ENCODE peak calls at places on chromosomes 4 and X, in four cellular contexts. H is MM.1S, O is endothelial cell, I is cardiac fibroblast. S is an unnamed sample.
A peak's percentile ranks its signal among the peaks of the same experiment; 100 is the strongest.

GRCh38 chrX:9456250-9457074 is 8.4 kb upstream of the TBL1X start:
- DNase-seq in H (peak; percentile 41), O (no peak), I (no peak), S (no peak)

GRCh38 chr4:144787365-144788263 is 141.7 kb downstream of the HHIP start:
- DNase-seq in H (peak; percentile 60), O (no peak), I (peak; percentile 72), S (no peak)

GRCh38 chr4:39961311-39961877 is 16.3 kb downstream of the PDS5A start:
- DNase-seq in H (no peak), O (no peak), I (no peak), S (no peak)

GRCh38 chr4:77833158-77833724 is 14.1 kb upstream of the CNOT6L start:
- DNase-seq in H (no peak), O (no peak), I (no peak), S (no peak)

GRCh38 chr4:78601013-78601412 is 49.4 kb downstream of the ANXA3 start:
- DNase-seq in H (no peak), O (no peak), I (no peak), S (no peak)

GRCh38 chr4:139919513-139919912 is 234.5 kb downstream of the MAML3 start:
- DNase-seq in H (no peak), O (no peak), I (peak; percentile 77), S (no peak)

GRCh38 chr4:13626492-13627184 is 887 bp downstream of the BOD1L1 start:
- DNase-seq in H (no peak), O (no peak), I (peak; percentile 42), S (no peak)

GRCh38 chrX:136497556-136498048 is at the start of gene HTATSF1:
- DNase-seq in H (no peak), O (peak; percentile 3), I (no peak), S (peak; percentile 26)

GRCh38 chrX:8404958-8405357 is 59.7 kb upstream of the VCX3B start:
- DNase-seq in H (no peak), O (no peak), I (no peak), S (no peak)

GRCh38 chr4:155248002-155248896 is 39.8 kb downstream of the NPY2R start:
- DNase-seq in H (no peak), O (no peak), I (peak; percentile 5), S (no peak)

GRCh38 chr4:137993232-137993631 is 248.9 kb downstream of the SLC7A11 start:
- DNase-seq in H (no peak), O (no peak), I (no peak), S (no peak)

GRCh38 chr4:138724530-138724929 is 291.1 kb upstream of the NOCT start:
- DNase-seq in H (no peak), O (no peak), I (no peak), S (no peak)

GRCh38 chrX:43551590-43551989 is 104.5 kb upstream of the MAOA start:
- DNase-seq in H (no peak), O (no peak), I (peak; percentile 9), S (no peak)

GRCh38 chr4:46388860-46389259 is 1.1 kb downstream of the GABRA2 start:
- DNase-seq in H (no peak), O (no peak), I (no peak), S (no peak)

GRCh38 chr4:46387956-46388355 is 2.0 kb downstream of the GABRA2 start:
- DNase-seq in H (no peak), O (no peak), I (no peak), S (no peak)

GRCh38 chr4:46389301-46389761 is 597 bp downstream of the GABRA2 start:
- DNase-seq in H (no peak), O (no peak), I (peak; percentile 8), S (peak; percentile 45)

GRCh38 chr4:46385235-46385634 is 4.7 kb downstream of the GABRA2 start:
- DNase-seq in H (no peak), O (no peak), I (no peak), S (no peak)

GRCh38 chr4:46386570-46386969 is 3.4 kb downstream of the GABRA2 start:
- DNase-seq in H (no peak), O (no peak), I (no peak), S (peak; percentile 34)
- TF ChIP-seq CTCF in H (no peak), O (no peak), I (no peak), S (no peak)

DNA sequence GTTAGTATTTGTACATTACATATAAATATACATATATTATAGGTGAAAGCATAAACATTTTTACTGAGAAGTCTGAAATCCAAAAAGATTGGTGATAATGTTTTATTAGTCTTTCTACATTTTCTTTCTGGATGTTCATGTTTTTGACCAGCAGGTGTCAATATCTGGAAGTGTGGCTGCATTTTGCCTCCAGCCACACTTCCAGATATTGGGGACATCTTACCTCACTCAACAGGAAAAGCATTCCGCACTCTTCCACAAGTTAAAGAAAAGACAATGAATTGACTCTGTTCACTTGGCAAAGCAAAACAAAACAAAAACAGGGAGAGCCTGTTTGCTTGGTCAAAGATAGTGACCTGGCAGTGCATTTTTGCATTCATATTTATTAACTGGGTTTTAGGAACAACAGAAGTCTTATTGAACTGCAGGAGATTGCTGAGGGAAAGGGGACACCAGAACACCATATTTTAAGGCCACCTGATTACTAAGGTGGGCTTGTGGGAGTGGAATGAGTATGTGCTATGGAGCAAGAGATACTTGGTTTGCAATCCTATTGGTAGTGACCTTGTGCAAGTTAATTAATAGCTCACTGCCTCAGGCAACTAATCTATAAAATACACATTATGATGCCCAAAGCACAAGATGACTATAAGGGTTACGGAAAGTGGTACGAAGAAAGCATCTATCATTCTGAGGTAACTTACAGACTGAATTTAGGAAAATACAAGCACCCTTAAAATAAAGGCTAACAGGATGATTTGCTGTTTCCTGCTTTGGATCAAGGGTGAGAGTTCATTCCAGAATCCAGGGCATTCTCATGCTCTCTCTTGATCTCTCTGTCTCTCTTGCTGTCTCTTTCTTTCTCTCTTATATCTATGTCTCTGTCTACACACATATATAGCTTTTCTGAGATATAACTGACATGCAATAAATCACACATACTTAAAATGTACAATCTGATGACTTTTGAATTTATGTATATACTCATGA is 389.9 kb upstream of the EMCN start:
- DNase-seq in H (no peak), O (peak; percentile 7), I (peak; percentile 52), S (no peak)
- TF ChIP-seq CTCF in H (peak; percentile 43), O (peak; percentile 69), I (peak; percentile 51), S (peak; percentile 54)

GRCh38 chr4:44869985-44870384 is 143.6 kb upstream of the GNPDA2 start:
- DNase-seq in H (no peak), O (no peak), I (no peak), S (no peak)

GRCh38 chr4:44869222-44869882 is 143.0 kb upstream of the GNPDA2 start:
- DNase-seq in H (no peak), O (no peak), I (no peak), S (no peak)
- TF ChIP-seq CTCF in H (no peak), O (no peak), I (no peak), S (no peak)

DNA sequence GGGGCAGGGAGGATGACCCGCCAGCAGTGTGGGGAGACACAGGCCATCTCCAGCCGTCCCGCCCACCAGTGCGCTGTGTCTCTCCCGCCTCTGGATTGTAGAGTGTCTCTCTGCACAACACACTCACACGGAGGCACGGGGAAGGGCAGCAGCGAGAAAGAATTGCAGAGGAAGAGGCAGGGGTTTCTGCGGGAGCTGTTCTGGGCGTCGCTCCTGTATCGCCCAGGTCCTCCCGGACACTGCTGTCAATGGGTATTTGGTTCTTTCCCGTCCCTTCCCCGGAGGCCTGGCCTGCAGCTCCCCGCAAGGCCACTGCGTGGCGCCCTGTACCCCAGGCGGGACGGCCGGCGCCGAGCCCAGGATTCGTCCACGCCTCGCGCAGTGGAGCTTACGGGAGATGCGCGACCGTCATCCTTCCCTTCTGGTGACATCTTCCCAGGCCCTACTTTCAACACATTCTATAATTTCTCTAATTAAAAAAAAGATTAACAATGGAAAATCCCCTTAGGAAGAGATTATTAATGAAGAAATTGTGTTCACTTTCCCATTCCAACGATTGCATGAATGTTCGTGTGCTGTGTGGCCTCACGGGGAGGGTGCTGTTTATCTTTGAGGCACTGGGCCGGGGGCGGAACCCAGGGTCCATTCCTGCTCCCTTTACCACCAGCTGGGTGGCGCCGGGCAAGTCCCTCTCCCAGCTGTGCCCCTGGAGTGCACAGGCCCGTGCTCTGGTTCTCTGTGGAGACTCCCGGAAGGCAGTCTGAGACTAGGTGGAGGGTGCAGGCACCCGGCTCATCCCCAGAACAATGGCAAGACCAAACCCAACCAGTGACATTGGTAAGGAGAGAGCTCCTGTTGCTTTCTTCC is 95.7 kb downstream of the CPZ start:
- DNase-seq in H (peak; percentile 31), O (peak; percentile 88), I (peak; percentile 10), S (peak; percentile 91)
- TF ChIP-seq CTCF in H (peak; percentile 76), O (peak; percentile 81), I (peak; percentile 32), S (peak; percentile 91)

GRCh38 chr4:89658701-89659024 is 178.3 kb downstream of the SNCA start:
- DNase-seq in H (peak; percentile 51), O (no peak), I (no peak), S (no peak)

GRCh38 chr4:89657931-89658700 is 178.8 kb downstream of the SNCA start:
- DNase-seq in H (peak; percentile 73), O (no peak), I (peak; percentile 32), S (no peak)

DNA sequence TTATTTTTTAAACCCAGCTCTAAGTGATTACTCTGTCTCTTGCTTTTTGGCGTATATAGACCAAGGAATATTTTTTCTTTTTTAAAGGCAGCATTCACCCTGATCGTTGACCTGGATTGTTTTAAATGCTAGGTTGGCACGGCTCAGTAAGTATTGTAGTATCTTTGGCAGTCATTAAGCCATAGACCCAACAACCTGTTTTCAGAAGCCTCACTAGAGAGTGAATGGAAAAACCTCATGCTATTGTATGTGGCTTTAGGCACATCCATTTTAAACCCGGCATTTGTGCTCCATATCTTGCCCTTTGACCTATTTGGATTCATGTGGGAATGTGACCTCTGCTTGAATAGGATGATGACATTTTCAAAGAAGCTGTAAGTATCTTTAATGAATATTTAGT is 183.9 kb downstream of the SNCA start:
- DNase-seq in H (no peak), O (no peak), I (no peak), S (no peak)
- TF ChIP-seq CTCF in H (no peak), O (no peak), I (no peak), S (no peak)

GRCh38 chr4:183098723-183099536 is at the start of gene WWC2:
- DNase-seq in H (peak; percentile 88), O (peak; percentile 92), I (peak; percentile 93), S (peak; percentile 89)
- TF ChIP-seq CTCF in H (no peak), O (no peak), I (no peak), S (peak; percentile 15)

DNA sequence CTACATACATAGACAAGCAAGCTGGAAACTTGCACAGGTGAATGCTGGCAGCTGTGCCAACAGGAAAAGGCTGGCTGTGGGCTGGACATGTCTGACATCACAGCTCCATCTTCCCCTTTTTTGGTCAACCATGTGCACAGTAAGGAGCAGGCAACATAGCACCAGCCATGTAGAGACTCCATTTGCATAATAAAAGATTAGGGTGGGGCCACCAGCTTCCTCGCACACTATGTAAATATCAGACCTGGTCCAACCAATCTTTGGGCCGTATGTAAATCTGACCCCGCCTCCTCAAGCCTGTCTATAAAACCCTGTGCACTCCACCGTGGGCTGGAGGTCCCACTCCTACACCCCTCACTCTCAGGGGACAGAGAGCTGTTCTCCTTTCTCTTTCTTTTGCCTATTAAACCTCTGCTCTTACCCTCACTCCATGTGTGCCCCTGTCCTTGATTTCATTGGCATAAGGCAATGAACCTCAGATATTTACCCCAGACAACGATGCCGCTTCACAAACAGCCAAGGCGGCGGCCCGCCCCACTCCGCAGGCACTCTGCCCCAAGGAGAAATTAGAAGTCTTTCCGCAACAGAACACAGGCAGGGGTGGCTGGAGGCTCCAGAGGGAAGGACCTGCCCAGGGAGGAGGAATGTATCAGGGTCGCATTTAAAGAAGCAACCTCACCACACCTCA is 862.2 kb downstream of the TRIML1 start:
- DNase-seq in H (no peak), O (no peak), I (no peak), S (no peak)
- TF ChIP-seq CTCF in H (no peak), O (no peak), I (no peak), S (no peak)

GRCh38 chrX:115902995-115903394 is 267.5 kb upstream of the AGTR2 start:
- DNase-seq in H (no peak), O (no peak), I (no peak), S (no peak)
- TF ChIP-seq CTCF in H (no peak), O (no peak), I (no peak), S (no peak)

GRCh38 chr4:188002346-188002745 is 6.8 kb downstream of the ZFP42 start:
- DNase-seq in H (no peak), O (no peak), I (no peak), S (no peak)
- TF ChIP-seq CTCF in H (no peak), O (no peak), I (no peak), S (no peak)

S was measured in glutamatergic neuron.